ENCODE peak calls at places on chromosomes 6 and 20, in five cellular contexts. L, R, W, T and J are unnamed samples.

GRCh38 chr20:45104786-45105185 is 3.9 kb upstream of the KCNS1 start:
- DNase-seq in T (no peak), L (no peak), W (no peak), R (peak), J (no peak)

GRCh38 chr6:26233608-26234420 is 131.2 kb upstream of the BTN3A2 start:
- DNase-seq in W (peak), T (no peak), R (peak), L (no peak), J (no peak)

GRCh38 chr6:149169761-149170359 is 147.7 kb upstream of the TAB2 start:
- DNase-seq in T (no peak), L (no peak), W (no peak), R (peak), J (no peak)

GRCh38 chr6:35426074-35426473 is 26.1 kb upstream of the FANCE start:
- DNase-seq in W (no peak), T (no peak), L (peak), R (no peak), J (no peak)

GRCh38 chr6:118912646-118913045 is 18.7 kb downstream of the ASF1A start:
- DNase-seq in W (no peak), L (no peak), T (no peak), R (no peak), J (no peak)

GRCh38 chr20:57795347-57795697 is 85.5 kb upstream of the PMEPA1 start:
- DNase-seq in L (no peak), R (peak), T (no peak), W (no peak), J (no peak)

GRCh38 chr20:17364681-17365080 is 137.8 kb downstream of the PCSK2 start:
- DNase-seq in T (no peak), L (no peak), R (no peak), W (no peak), J (no peak)

GRCh38 chr6:130494745-130495144 is 128.9 kb downstream of the TMEM200A start:
- DNase-seq in T (no peak), R (peak), W (no peak), L (no peak), J (no peak)

GRCh38 chr6:126261792-126262421 is 78.0 kb upstream of the CENPW start:
- DNase-seq in T (no peak), R (no peak), W (no peak), L (no peak), J (no peak)

GRCh38 chr6:31386977-31387376 is 16.4 kb upstream of the MICA start:
- DNase-seq in L (no peak), T (no peak), W (no peak), R (no peak), J (no peak)

GRCh38 chr20:4573564-4574355 is 147.9 kb upstream of the PRND start:
- DNase-seq in T (peak), W (no peak), R (peak), L (no peak), J (no peak)

GRCh38 chr20:10741060-10741459 is 67.3 kb upstream of the JAG1 start:
- DNase-seq in R (no peak), T (no peak), W (no peak), L (no peak), J (no peak)

GRCh38 chr6:119720160-119720559 is 370.6 kb upstream of the MAN1A1 start:
- DNase-seq in T (no peak), R (no peak), L (no peak), W (no peak), J (no peak)

GRCh38 chr6:15248451-15249370 is 2.8 kb downstream of the JARID2 start:
- DNase-seq in T (peak), L (peak), W (peak), R (peak), J (peak)
- TF ChIP-seq CTCF in T (no peak), L (no peak), W (no peak), R (peak), J (no peak)

DNA sequence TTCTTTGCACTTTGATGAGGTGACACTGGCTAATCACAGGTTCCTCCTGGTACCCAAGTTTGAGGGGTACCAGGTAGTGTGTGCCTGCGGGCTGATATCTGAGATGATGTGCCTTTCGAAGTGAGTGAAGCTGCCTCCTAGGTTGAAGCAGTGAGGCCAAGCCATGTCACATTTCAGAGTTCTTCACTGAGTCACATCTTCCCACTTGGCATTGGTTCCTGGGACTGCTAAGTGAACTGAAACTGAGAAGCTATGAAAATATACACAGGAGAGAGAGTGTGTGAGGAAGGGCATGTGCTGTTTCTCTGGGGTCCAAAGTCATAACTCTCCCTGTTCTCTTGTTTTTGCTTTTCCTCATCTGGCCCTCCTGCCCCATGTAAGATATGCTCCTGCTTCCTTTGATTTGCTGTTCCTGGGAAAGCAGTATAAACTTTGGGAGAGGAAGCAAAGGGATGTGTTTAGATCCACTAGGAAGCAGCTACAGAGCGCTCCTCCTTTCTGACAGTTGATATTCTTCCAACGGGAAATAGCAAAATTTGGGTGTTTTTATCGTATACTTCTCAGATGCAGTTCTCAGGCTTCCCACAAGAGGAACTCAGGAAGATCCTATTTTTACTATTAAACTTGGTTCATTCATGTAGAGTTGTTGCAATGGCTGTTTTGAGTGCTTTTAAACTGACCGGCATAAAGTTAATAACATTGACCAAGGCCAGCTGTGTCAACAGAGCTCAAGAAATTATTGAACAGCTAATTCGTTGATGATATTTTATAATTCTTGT is 153.7 kb downstream of the MOXD1 start:
- DNase-seq in L (no peak), W (no peak), R (peak), T (no peak), J (no peak)
- TF ChIP-seq CTCF in L (no peak), W (no peak), R (no peak), T (no peak), J (no peak)

GRCh38 chr6:129007819-129008218 is 124.9 kb downstream of the LAMA2 start:
- DNase-seq in W (no peak), L (no peak), R (no peak), T (no peak), J (no peak)
- TF ChIP-seq CTCF in W (no peak), L (no peak), R (no peak), T (no peak), J (no peak)

DNA sequence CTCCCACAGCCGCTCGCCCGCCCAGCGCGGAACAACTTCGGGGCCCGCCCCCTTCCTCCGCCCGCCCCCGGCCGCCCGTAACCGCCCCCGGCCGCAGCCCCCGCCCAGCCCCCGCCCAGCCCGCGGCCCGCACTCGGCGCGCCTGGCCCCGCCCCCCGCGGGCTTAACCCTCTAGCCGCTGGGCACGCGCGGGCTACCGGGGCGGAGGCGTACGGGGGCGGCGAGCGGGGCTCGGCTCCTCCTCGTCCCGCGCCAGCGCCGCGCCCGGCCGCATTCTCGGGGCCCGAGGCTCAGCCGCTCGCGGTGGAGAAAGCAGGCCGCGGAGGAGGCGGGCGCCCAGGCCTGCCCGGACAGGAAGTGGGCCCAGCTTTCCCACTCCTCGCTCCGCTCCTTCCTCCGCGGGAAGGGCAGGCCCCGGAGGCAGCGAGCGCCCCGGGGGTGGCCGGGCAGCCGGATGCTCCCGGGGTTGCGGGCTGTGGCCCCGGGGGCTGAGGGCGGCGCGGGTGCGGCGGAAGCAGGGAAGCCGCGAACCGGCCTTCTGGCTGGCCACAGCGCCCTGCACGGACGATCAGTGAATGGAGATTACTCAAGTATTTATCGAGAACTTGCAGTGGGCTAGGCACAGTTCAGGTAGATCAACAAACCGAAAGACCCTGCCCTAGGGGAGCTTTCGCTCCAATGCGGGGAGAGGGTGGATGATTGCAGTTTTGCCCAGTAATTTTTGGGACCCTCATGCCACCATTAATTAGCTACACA is at the start of gene TRAM2:
- DNase-seq in R (peak), T (peak), L (peak), W (peak), J (peak)
- TF ChIP-seq CTCF in R (peak), T (no peak), L (peak), W (no peak), J (no peak)

DNA sequence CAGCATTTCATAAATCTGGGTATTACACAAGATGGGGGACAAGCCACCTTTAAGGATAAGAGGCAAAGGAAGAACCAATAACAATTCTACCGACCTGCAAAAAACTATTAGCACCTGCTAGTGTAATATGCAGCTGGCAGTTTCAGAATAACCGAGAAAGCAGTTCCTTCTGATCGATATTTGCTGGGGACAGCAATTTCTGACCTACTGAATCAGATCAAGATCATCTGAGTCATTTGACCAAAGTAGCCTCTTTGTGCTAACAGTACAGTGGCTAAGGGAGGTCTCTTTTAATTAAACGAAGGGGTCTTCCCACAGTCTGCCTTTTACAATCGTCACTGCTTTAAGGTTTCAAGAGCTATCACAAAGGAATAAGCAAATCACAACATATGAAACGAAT is 318.9 kb downstream of the BTBD9 start:
- DNase-seq in R (no peak), T (no peak), L (no peak), W (no peak), J (no peak)
- TF ChIP-seq CTCF in R (no peak), T (no peak), L (no peak), W (no peak), J (no peak)

GRCh38 chr20:1426231-1426849 is 33.5 kb upstream of the FKBP1A start:
- DNase-seq in R (no peak), T (no peak), W (no peak), L (no peak), J (no peak)

GRCh38 chr20:1424336-1424735 is 31.5 kb upstream of the FKBP1A start:
- DNase-seq in W (no peak), L (no peak), R (peak), T (no peak), J (no peak)

GRCh38 chr20:1422756-1423155 is 29.9 kb upstream of the FKBP1A start:
- DNase-seq in W (no peak), T (no peak), R (no peak), L (no peak), J (no peak)

GRCh38 chr20:1423206-1423605 is 30.4 kb upstream of the FKBP1A start:
- DNase-seq in R (no peak), T (no peak), W (no peak), L (no peak), J (no peak)

GRCh38 chr20:1423625-1424106 is 30.8 kb upstream of the FKBP1A start:
- DNase-seq in T (no peak), W (peak), L (no peak), R (peak), J (no peak)
- TF ChIP-seq CTCF in T (peak), W (no peak), L (no peak), R (no peak), J (no peak)

DNA sequence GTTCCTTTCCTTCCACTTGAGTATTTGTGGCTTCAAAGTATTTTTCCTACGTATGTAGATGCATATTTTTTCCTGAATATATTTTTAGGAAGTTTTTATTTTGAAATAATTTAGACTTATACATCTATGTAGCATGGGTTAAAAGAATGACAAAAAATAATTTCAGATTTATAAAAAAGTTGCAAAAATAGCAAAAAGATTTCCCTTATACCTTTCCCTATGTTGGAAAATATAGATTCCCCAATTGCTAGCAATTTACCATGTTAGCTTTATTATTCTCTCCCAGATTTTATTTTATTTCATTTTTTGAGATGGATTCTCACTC is 69.8 kb downstream of the SCAND1 start:
- DNase-seq in L (no peak), T (no peak), W (no peak), R (no peak), J (no peak)
- TF ChIP-seq CTCF in L (no peak), T (no peak), W (no peak), R (no peak), J (no peak)

GRCh38 chr6:157669747-157670216 is 153.3 kb upstream of the SNX9 start:
- DNase-seq in W (peak), R (peak), T (peak), L (peak), J (peak)
- TF ChIP-seq CTCF in W (peak), R (peak), T (no peak), L (peak), J (no peak)

GRCh38 chr6:43054206-43054943 is 724 bp upstream of the CUL7 start:
- DNase-seq in W (no peak), T (no peak), R (peak), L (no peak), J (no peak)

GRCh38 chr6:43052842-43053544 is 658 bp downstream of the CUL7 start:
- DNase-seq in L (peak), W (peak), T (no peak), R (peak), J (no peak)

GRCh38 chr6:43053545-43054205 is at the start of gene CUL7:
- DNase-seq in T (peak), W (peak), L (peak), R (peak), J (peak)

GRCh38 chr6:43058511-43058910 is 723 bp downstream of the MRPL2 start:
- DNase-seq in T (no peak), R (no peak), L (no peak), W (no peak), J (no peak)

DNA sequence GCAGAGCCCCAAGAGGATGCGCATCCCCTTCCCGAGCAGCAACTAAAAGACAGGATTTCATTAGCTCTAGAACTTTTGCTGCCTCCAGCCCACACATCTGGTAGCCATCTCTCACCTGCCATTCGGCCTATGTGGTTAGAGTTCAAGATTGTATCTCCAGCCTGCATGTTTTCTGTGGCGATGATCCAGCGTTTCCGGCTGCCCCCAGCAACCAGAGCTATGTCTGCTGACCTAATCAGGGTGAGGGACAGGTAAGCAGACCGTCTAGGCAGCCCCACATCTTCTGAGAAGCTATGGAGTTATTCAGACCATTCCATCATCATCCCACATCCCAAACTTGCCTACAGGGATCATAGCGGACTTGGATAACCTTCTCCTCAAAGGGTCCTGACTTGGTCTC is 2.3 kb upstream of the CUL7 start:
- DNase-seq in R (no peak), W (no peak), L (no peak), T (no peak), J (no peak)
- TF ChIP-seq CTCF in R (no peak), W (no peak), L (no peak), T (no peak), J (no peak)